ENCODE peak calls at places on chromosome 4, in four cellular contexts. D is CD4-positive, alpha-beta T cell; K is psoas muscle; V is AG04450. Y is an unnamed sample.

GRCh38 chr4:27000122-27000521 is 139.5 kb downstream of the STIM2 start:
- DNase-seq in D (no peak), K (no peak), V (no peak), Y (no peak)

GRCh38 chr4:76607266-76607799 is 172.3 kb downstream of the SHROOM3 start:
- DNase-seq in D (no peak), K (no peak), V (no peak), Y (peak; percentile 53)

GRCh38 chr4:148059617-148060180 is 327.8 kb downstream of the ARHGAP10 start:
- DNase-seq in D (no peak), K (no peak), V (no peak), Y (no peak)

GRCh38 chr4:89788243-89789072 is 48.5 kb downstream of the SNCA start:
- DNase-seq in D (no peak), K (peak; percentile 24), V (no peak), Y (no peak)

GRCh38 chr4:120853101-120853940 is 69.2 kb downstream of the PRDM5 start:
- DNase-seq in D (no peak), K (no peak), V (no peak), Y (no peak)

GRCh38 chr4:11589676-11590075 is 161.0 kb upstream of the HS3ST1 start:
- DNase-seq in D (no peak), K (no peak), V (no peak), Y (no peak)

GRCh38 chr4:9944431-9945425 is 76.6 kb downstream of the SLC2A9 start:
- DNase-seq in D (no peak), K (no peak), V (no peak), Y (no peak)

GRCh38 chr4:167032876-167033275 is 201.4 kb downstream of the SPOCK3 start:
- DNase-seq in D (no peak), K (no peak), V (no peak), Y (no peak)

GRCh38 chr4:33724685-33725084 is 2519.6 kb downstream of the ARAP2 start:
- DNase-seq in D (no peak), K (no peak), V (no peak), Y (peak; percentile 18)

GRCh38 chr4:48913346-48913745 is 6.8 kb upstream of the OCIAD2 start:
- DNase-seq in D (no peak), K (no peak), V (peak; percentile 66), Y (no peak)

GRCh38 chr4:18034099-18034498 is 12.5 kb upstream of the LCORL start:
- DNase-seq in D (no peak), K (no peak), V (no peak), Y (no peak)

GRCh38 chr4:185532327-185532726 is 3.0 kb downstream of the PDLIM3 start:
- DNase-seq in D (no peak), K (no peak), V (no peak), Y (no peak)

GRCh38 chr4:37799941-37800554 is 26.4 kb upstream of the PGM2 start:
- DNase-seq in D (no peak), K (no peak), V (no peak), Y (no peak)

GRCh38 chr4:108796173-108796572 is 33.3 kb upstream of the ETNPPL start:
- DNase-seq in D (no peak), K (no peak), V (no peak), Y (no peak)

GRCh38 chr4:108799335-108799734 is 36.5 kb upstream of the ETNPPL start:
- DNase-seq in D (no peak), K (no peak), V (no peak), Y (no peak)

GRCh38 chr4:108793413-108793812 is 30.6 kb upstream of the ETNPPL start:
- DNase-seq in D (no peak), K (no peak), V (no peak), Y (no peak)

GRCh38 chr4:108795733-108796132 is 32.9 kb upstream of the ETNPPL start:
- DNase-seq in D (no peak), K (no peak), V (no peak), Y (no peak)

DNA sequence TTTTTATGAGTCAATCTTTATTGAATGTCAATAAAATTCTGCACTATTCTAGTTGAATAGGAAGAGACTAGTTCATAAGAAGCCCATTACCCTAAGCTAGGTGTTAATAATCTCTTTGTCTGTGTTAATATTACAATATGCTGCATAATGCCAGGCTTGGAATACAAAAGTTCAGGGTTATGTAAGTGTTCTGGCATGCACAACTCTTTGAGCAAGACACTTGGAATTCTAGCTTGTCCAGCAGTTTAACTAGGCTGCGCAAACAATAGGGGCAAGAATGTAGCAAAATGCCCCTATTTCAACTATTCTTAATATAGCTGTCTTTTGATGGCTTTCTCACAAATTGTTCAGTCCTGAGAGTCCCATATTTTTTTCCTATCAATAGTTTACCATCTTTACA is 31.3 kb upstream of the ETNPPL start:
- DNase-seq in D (no peak), K (no peak), V (no peak), Y (no peak)
- H3K27ac ChIP-seq in D (no peak overlapping the region), K (no peak overlapping the region), V (no peak overlapping the region), Y (no peak overlapping the region)

DNA sequence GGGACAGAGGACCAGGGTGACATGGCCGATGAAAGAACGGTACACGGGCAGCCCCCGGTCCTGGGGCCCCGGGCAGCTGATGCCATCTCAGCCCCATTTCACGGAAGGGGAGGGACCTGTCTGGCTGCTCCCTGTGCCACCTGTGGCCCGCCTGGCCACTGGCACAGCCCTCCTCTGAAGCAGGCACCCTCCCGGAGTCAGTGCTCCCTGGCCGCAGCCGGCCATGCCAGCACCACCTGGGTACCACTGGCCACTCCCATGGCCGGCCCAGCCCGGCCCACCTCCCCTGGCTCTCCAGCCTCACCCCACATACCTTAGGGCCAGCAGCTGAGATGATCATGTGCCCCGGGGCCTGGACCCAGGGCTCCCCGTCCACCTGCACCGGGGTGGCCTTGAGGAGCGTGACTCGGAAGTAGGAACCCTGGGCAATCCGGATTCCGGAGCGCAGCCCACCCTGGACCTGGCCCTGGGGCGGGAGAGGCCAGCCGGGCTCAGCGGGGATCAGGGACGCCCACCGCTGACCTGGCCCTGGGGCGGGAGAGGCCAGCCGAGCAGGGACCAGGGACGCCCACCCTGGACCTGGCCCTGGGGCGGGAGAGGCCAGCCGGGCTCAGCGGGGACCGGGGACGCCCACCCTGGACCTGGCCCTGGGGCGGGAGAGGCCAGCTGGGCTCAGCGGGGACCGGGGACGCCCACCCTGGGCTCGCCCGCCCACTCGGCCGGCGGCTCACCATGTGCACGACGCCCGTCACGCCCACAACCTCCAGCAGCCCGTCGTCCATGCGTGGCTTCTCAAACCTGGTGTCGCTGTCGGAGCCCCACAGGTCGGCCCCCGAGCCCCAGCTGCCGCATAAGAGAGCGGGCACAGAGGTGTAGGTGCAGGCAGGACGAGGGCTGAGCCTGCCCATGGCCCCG is 12.4 kb downstream of the DGKQ start:
- DNase-seq in D (no peak), K (no peak), V (no peak), Y (no peak)
- H3K27ac ChIP-seq in D (no peak overlapping the region), K (no peak overlapping the region), V (no peak overlapping the region), Y (no peak overlapping the region)

DNA sequence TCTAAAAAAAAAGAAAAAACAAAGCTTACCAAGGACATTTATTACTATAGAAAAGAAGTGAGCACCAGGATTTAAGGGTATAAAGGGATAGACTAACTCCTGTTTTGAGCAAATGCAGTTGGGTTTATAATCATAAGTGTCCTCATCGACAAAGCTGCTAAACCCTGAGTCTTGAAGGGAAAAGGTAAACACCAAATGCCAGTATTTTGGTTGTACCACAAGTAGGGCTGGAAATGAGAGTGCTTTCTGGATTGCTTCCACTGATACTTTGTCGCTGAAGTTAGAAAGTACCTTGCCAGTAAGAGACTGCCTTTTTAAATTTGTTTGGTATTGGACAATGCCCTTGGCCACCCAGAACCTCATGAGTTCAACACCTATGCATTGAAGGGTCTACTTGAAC is 53.7 kb downstream of the WDFY3 start:
- DNase-seq in D (no peak), K (no peak), V (no peak), Y (no peak)
- H3K27ac ChIP-seq in D (no peak overlapping the region), K (no peak overlapping the region), V (no peak overlapping the region), Y (no peak overlapping the region)

GRCh38 chr4:140427104-140427918 is at the start of gene CLGN:
- DNase-seq in D (no peak), K (peak; percentile 57), V (no peak), Y (peak; percentile 94)

GRCh38 chr4:140423106-140423505 is 4.3 kb downstream of the CLGN start:
- DNase-seq in D (no peak), K (no peak), V (no peak), Y (no peak)

GRCh38 chr4:140426610-140427103 is 791 bp downstream of the CLGN start:
- DNase-seq in D (no peak), K (no peak), V (no peak), Y (peak; percentile 59)

GRCh38 chr4:140427919-140428471 is 547 bp upstream of the CLGN start:
- DNase-seq in D (no peak), K (no peak), V (no peak), Y (peak; percentile 17)
- H3K27ac ChIP-seq in D (no peak overlapping the region), K (no peak overlapping the region), V (no peak overlapping the region), Y (no peak overlapping the region)

DNA sequence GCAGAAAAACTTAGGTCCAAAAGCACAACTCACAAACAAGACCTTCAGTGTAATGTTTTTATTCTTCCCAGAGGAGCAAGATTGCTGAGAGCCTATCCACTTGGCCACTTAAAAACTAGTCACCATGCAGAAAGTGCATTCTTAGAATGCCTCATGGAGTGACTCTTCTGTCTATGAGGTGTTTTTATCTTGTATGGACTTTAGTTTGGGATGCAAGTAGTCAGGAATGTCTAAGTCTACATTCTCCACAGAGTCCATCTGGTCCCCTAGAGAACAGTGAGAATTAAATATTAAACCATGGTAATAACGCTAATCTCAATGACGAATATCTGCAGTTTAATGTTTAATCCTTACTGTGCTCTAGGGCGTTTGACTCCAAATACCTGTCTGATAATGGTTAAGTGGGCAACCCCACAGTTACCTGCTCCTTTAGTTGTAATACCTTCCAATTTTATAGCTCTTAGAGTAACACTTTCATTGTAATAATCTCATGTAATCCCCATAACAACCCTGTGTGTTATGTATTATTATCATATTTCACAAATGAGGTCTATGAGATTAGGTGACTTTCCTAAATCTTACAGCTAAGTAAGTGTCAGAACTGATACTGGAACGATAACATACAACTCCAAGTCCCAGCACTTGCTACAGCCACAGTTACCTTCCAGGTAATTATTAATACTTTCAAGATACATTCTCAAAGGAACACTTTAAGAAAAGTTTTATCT is 235.6 kb upstream of the JADE1 start:
- DNase-seq in D (no peak), K (no peak), V (peak; percentile 63), Y (peak; percentile 35)
- H3K27ac ChIP-seq in D (no peak overlapping the region), K (no peak overlapping the region), V (no peak overlapping the region), Y (no peak overlapping the region)

GRCh38 chr4:151866266-151866918 is 105.6 kb upstream of the GATB start:
- DNase-seq in D (no peak), K (no peak), V (no peak), Y (no peak)
- H3K27ac ChIP-seq in D (no peak overlapping the region), K (no peak overlapping the region), V (no peak overlapping the region), Y (no peak overlapping the region)

GRCh38 chr4:3518511-3518880 is 13.7 kb downstream of the LRPAP1 start:
- DNase-seq in D (no peak), K (no peak), V (no peak), Y (no peak)

GRCh38 chr4:3518941-3519340 is 13.3 kb downstream of the LRPAP1 start:
- DNase-seq in D (no peak), K (no peak), V (no peak), Y (no peak)

GRCh38 chr4:3520796-3521600 is 11.2 kb downstream of the LRPAP1 start:
- DNase-seq in D (no peak), K (no peak), V (no peak), Y (no peak)

GRCh38 chr4:3520276-3520675 is 11.9 kb downstream of the LRPAP1 start:
- DNase-seq in D (no peak), K (no peak), V (no peak), Y (no peak)

GRCh38 chr4:3519468-3520264 is 12.6 kb downstream of the LRPAP1 start:
- DNase-seq in D (no peak), K (no peak), V (no peak), Y (no peak)
- H3K27ac ChIP-seq in D (no peak overlapping the region), K (no peak overlapping the region), V (no peak overlapping the region), Y (no peak overlapping the region)

GRCh38 chr4:41427306-41427882 is 110.6 kb upstream of the LIMCH1 start:
- DNase-seq in D (no peak), K (no peak), V (no peak), Y (no peak)
- H3K27ac ChIP-seq in D (no peak overlapping the region), K (peak overlapping the region; percentile 66), V (no peak overlapping the region), Y (no peak overlapping the region)

GRCh38 chr4:80125252-80126177 is 52.5 kb upstream of the ANTXR2 start:
- DNase-seq in D (peak; percentile 2), K (no peak), V (no peak), Y (peak; percentile 50)
- H3K27ac ChIP-seq in D (peak overlapping the region; percentile 77), K (no peak overlapping the region), V (no peak overlapping the region), Y (no peak overlapping the region)

Y was measured in GM23338.